ENCODE peak calls at places on chromosomes 7 and 10, in six cellular contexts. N, Y, B, F, L and H are unnamed samples.

GRCh38 chr10:77905086-77905735 is 21.3 kb downstream of the DLG5 start:
- DNase-seq in Y (no peak), L (no peak), B (no peak), F (no peak), N (no peak), H (no peak)

GRCh38 chr7:73967832-73968295 is 60.1 kb upstream of the ELN start:
- DNase-seq in B (no peak), F (no peak), N (no peak), Y (no peak), L (no peak), H (no peak)

GRCh38 chr7:77427996-77428603 is 12.0 kb upstream of the GSAP start:
- DNase-seq in L (peak), F (no peak), Y (peak), B (peak), N (peak), H (no peak)

GRCh38 chr10:29056729-29057128 is 232.1 kb upstream of the LYZL1 start:
- DNase-seq in B (no peak), L (no peak), Y (no peak), N (no peak), F (no peak), H (no peak)

GRCh38 chr7:26525413-26526287 is 234.0 kb downstream of the SNX10 start:
- DNase-seq in N (no peak), L (no peak), B (no peak), F (no peak), Y (no peak), H (no peak)

GRCh38 chr7:101093907-101094306 is 8.6 kb downstream of the TRIM56 start:
- DNase-seq in F (no peak), Y (peak), N (no peak), B (peak), L (peak), H (no peak)

GRCh38 chr7:90425376-90425775 is 22.1 kb downstream of the CLDN12 start:
- DNase-seq in F (no peak), Y (no peak), L (no peak), N (no peak), B (no peak), H (no peak)

GRCh38 chr7:73431041-73431835 is 2.3 kb upstream of the FZD9 start:
- DNase-seq in B (no peak), Y (no peak), F (no peak), N (no peak), L (no peak), H (no peak)

GRCh38 chr7:7702826-7703225 is 15.6 kb downstream of the RPA3 start:
- DNase-seq in L (no peak), B (no peak), Y (no peak), F (no peak), N (no peak), H (no peak)

GRCh38 chr10:62356447-62356846 is 17.7 kb upstream of the ZNF365 start:
- DNase-seq in F (no peak), N (no peak), B (no peak), L (no peak), Y (no peak), H (no peak)

GRCh38 chr7:27714831-27715444 is 25.0 kb upstream of the TAX1BP1 start:
- DNase-seq in L (peak), B (peak), N (no peak), Y (peak), F (no peak), H (no peak)

GRCh38 chr10:80705899-80706298 is 168.2 kb downstream of the SH2D4B start:
- DNase-seq in B (no peak), Y (no peak), L (no peak), F (no peak), N (no peak), H (no peak)

GRCh38 chr7:109864263-109864662 is 1226.7 kb upstream of the LRRN3 start:
- DNase-seq in Y (no peak), L (no peak), B (no peak), N (peak), F (no peak), H (no peak)

GRCh38 chr7:4616116-4616515 is 66.0 kb upstream of the FOXK1 start:
- DNase-seq in L (no peak), N (no peak), B (no peak), F (no peak), Y (no peak), H (no peak)

GRCh38 chr7:158933468-158934139 is 77.2 kb downstream of the DYNC2I1 start:
- DNase-seq in N (no peak), Y (no peak), F (no peak), B (no peak), L (no peak), H (no peak)

GRCh38 chr7:98054585-98054984 is 52.1 kb upstream of the LMTK2 start:
- DNase-seq in N (no peak), B (no peak), L (no peak), F (no peak), Y (no peak), H (no peak)

GRCh38 chr10:122295423-122295947 is 24.4 kb downstream of the BTBD16 start:
- DNase-seq in N (no peak), Y (no peak), B (no peak), F (no peak), L (no peak), H (no peak)

GRCh38 chr7:153638821-153639435 is 413.3 kb upstream of the DPP6 start:
- DNase-seq in B (no peak), N (no peak), Y (no peak), F (no peak), L (no peak), H (no peak)

GRCh38 chr10:63464402-63465292 is 1.1 kb downstream of the JMJD1C start:
- DNase-seq in Y (peak), N (no peak), B (peak), F (no peak), L (peak), H (no peak)

GRCh38 chr7:105617280-105618015 is 36.2 kb upstream of the EFCAB10 start:
- DNase-seq in B (no peak), L (no peak), F (no peak), Y (no peak), N (no peak), H (no peak)

GRCh38 chr7:94394399-94395140 is at the start of gene COL1A2:
- DNase-seq in N (no peak), F (peak), Y (peak), L (peak), B (peak), H (peak)

GRCh38 chr10:34655286-34656170 is 159.6 kb downstream of the PARD3 start:
- DNase-seq in F (no peak), B (peak), L (peak), Y (peak), N (peak), H (peak)

GRCh38 chr10:75395955-75396860 is 5.4 kb downstream of the ZNF503 start:
- DNase-seq in N (no peak), F (no peak), B (no peak), L (no peak), Y (peak), H (no peak)

GRCh38 chr10:69375307-69376151 is 41.2 kb downstream of the TACR2 start:
- DNase-seq in F (peak), L (no peak), N (no peak), B (peak), Y (no peak), H (no peak)

GRCh38 chr10:131444286-131444685 is 132.8 kb upstream of the TCERG1L start:
- DNase-seq in Y (no peak), B (no peak), F (no peak), L (no peak), N (no peak), H (no peak)

GRCh38 chr7:30162622-30163124 is 27.9 kb downstream of the MTURN start:
- DNase-seq in L (peak), N (no peak), Y (peak), B (peak), F (peak), H (no peak)

GRCh38 chr7:11895352-11895751 is 63.4 kb upstream of the THSD7A start:
- DNase-seq in Y (no peak), B (no peak), N (no peak), F (no peak), L (no peak), H (no peak)

GRCh38 chr7:1105189-1105588 is 17.3 kb downstream of the GPER1 start:
- DNase-seq in Y (no peak), L (no peak), N (no peak), B (no peak), F (no peak), H (no peak)

GRCh38 chr7:15723840-15724239 is 37.4 kb upstream of the MEOX2 start:
- DNase-seq in L (no peak), Y (no peak), B (no peak), F (no peak), N (no peak), H (no peak)

GRCh38 chr7:1567893-1568292 is 1.9 kb downstream of the PSMG3 start:
- DNase-seq in Y (peak), B (no peak), F (peak), N (peak), L (peak), H (peak)

GRCh38 chr7:55140221-55140980 is 121.6 kb downstream of the EGFR start:
- DNase-seq in B (peak), Y (peak), L (peak), F (no peak), N (peak), H (no peak)

GRCh38 chr7:359226-359775 is 69.3 kb downstream of the FOXL3 start:
- DNase-seq in Y (no peak), N (no peak), B (no peak), F (no peak), L (no peak), H (no peak)

GRCh38 chr10:3887404-3887803 is 102.4 kb upstream of the KLF6 start:
- DNase-seq in B (no peak), N (no peak), F (no peak), Y (no peak), L (peak), H (no peak)

GRCh38 chr10:125204400-125204799 is 44.0 kb upstream of the CTBP2 start:
- DNase-seq in B (no peak), F (no peak), Y (no peak), N (no peak), L (no peak), H (no peak)

DNA sequence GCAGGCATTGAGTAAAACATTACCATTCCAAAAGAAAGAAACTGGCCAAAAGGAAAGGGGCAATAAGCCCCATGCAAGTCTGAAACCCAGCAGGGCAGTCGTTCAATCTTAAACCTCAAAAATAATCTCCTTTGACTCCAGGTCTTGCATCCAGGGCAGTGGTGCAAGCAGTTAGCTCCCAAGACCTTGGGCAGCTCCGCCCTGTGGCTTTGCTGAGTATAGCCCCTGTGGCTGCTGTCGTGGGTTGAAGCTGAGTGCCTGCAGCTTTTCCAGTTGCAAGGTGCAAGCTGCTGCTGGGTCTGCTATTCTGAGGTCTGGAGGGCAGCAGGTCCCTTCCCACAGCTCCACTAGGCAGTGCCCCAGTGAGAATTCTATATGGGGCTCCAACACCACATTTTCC is 580.1 kb upstream of the AUTS2 start:
- DNase-seq in F (no peak), N (no peak), Y (no peak), B (no peak), L (no peak), H (no peak)
- TF ChIP-seq CTCF in F (no peak), N (no peak), Y (peak), B (no peak), L (no peak), H (no peak)

DNA sequence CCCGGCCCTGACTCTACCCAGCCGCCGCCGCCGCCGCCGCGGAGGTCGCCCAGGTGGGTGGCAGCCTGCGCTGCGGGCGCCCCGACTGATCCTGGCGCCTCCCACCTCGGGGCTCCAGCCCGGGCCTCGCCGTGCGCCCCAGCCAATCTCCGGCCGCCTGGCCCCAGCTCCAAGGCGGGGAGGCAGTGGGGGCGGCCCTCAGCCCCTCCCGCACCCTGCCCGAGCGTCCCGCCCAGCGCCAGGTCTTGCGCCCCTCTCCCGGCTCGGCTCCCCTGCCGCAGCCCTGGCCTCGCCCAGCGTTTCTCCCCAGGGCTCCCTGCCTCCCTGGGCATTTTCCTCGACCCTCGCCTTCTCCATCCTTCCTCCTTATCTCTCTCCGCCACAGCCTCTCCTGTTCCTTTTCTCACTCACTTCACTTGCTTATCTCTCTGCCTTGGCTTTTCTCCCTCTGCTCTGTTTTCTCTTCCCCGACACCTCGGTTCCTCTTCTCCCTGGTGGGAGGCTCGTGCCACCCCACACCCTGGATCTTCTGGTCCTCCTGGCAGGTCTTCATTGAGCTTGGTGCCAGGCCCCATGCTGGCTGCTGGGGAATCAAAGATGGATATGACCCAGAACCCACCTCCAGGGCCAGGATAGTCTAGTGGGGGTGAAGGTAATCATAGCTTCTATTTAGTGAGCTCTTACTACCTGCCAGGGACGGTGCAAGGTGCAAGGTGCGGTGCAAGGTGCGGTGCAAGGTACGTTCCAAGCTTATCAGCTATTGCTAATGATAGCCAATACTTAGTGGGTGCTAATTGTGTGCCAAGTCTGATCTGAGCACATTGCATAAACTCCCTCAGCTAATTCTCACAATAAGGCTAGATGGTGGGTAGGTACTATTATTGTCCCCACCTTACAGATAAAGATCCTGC is at the start of gene SFRP5:
- DNase-seq in N (no peak), B (no peak), L (no peak), Y (no peak), F (no peak), H (no peak)
- H3K4me3 ChIP-seq in N (peak), B (no peak), L (peak), Y (no peak), F (peak), H (peak)

GRCh38 chr10:88986549-88987242 is 3.9 kb upstream of the FAS start:
- DNase-seq in Y (peak), B (peak), F (no peak), L (peak), N (no peak), H (no peak)

GRCh38 chr10:88987840-88988239 is 2.8 kb upstream of the FAS start:
- DNase-seq in F (no peak), B (no peak), N (no peak), L (no peak), Y (no peak), H (no peak)

GRCh38 chr10:88989423-88989822 is 1.2 kb upstream of the FAS start:
- DNase-seq in L (no peak), B (no peak), F (no peak), N (no peak), Y (no peak), H (no peak)

GRCh38 chr10:88989824-88990527 is 622 bp upstream of the FAS start:
- DNase-seq in F (no peak), L (peak), N (peak), B (peak), Y (peak), H (peak)

GRCh38 chr10:88987243-88987726 is 3.3 kb upstream of the FAS start:
- DNase-seq in N (no peak), B (no peak), L (no peak), Y (peak), F (no peak), H (peak)
- TF ChIP-seq CTCF in N (no peak), B (no peak), L (no peak), Y (no peak), F (no peak), H (no peak)

DNA sequence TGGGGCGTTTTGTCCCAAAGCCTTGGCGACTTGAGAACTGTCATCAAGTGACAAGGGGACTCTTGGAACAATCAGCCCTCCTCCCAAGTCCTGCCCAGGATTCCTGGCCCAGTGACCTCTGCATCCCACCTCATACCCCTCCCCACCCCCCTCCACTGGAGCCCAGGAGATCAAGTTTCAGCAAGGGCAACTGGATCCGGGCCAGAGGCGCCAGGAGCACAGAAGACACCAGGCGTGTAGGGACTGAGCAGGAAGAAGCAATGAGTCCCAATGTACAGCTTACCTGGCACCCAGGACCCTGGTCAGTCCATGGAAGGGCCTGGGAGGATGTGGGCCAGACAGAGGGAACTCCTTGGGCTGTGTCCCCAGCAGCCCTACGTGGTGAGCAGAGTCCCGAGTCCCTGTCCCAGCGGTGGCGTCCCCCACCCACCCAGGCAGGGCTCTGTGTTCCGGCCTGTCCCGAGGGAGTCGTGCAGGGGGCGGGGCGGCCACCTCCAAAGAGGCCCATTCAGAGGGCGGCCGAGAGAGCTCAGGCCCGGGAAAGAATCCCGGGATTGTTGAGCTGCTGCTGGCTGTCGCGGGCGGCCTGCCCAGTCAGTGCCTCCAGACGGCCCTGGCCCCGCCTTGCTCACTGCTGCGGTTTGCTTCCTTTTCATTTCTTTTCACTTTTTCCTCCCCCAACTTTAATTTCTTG is 254.1 kb downstream of the TNS3 start:
- DNase-seq in Y (peak), L (peak), F (no peak), B (peak), N (no peak), H (peak)
- H3K4me3 ChIP-seq in Y (peak), L (peak), F (no peak), B (peak), N (peak), H (peak)

GRCh38 chr10:110872145-110872983 is 636 bp downstream of the PDCD4 start:
- DNase-seq in N (no peak), B (peak), L (peak), F (peak), Y (peak), H (no peak)
- TF ChIP-seq CTCF in N (peak), B (peak), L (peak), F (no peak), Y (peak), H (peak)